ENCODE peak calls at places on chromosome 19, in eight cellular contexts. One of them, this sample, is unnamed.

GRCh38 chr19:14023404-14024235 is 4.3 kb upstream of the RLN3 start:
- DNase-seq in fibroblast of lung: no peak
- DNase-seq in lung: peak
- DNase-seq in heart right ventricle: no peak
- DNase-seq in AG04449: no peak
- DNase-seq in left ventricle myocardium inferior: peak
- DNase-seq in Peyer's patch: peak
- DNase-seq in neural progenitor cell: peak
- DNase-seq in this sample: no peak

GRCh38 chr19:38735257-38735686 is 9.0 kb downstream of the CAPN12 start:
- DNase-seq in AG04449: no peak
- DNase-seq in neural progenitor cell: peak
- DNase-seq in left ventricle myocardium inferior: no peak
- DNase-seq in Peyer's patch: no peak
- DNase-seq in fibroblast of lung: no peak
- DNase-seq in heart right ventricle: peak
- DNase-seq in lung: no peak
- DNase-seq in this sample: no peak

GRCh38 chr19:7874080-7874856 is at the start of gene PRR36:
- DNase-seq in lung: peak
- DNase-seq in Peyer's patch: peak
- DNase-seq in fibroblast of lung: no peak
- DNase-seq in AG04449: no peak
- DNase-seq in left ventricle myocardium inferior: no peak
- DNase-seq in neural progenitor cell: peak
- DNase-seq in heart right ventricle: no peak
- DNase-seq in this sample: no peak

GRCh38 chr19:29680447-29680846 is 15.2 kb downstream of the PLEKHF1 start:
- DNase-seq in heart right ventricle: peak
- DNase-seq in Peyer's patch: peak
- DNase-seq in AG04449: no peak
- DNase-seq in left ventricle myocardium inferior: peak
- DNase-seq in neural progenitor cell: no peak
- DNase-seq in fibroblast of lung: no peak
- DNase-seq in lung: no peak
- DNase-seq in this sample: no peak

GRCh38 chr19:13961826-13962737 is 9.8 kb downstream of the DCAF15 start:
- DNase-seq in lung: no peak
- DNase-seq in fibroblast of lung: peak
- DNase-seq in left ventricle myocardium inferior: no peak
- DNase-seq in AG04449: no peak
- DNase-seq in Peyer's patch: no peak
- DNase-seq in heart right ventricle: no peak
- DNase-seq in neural progenitor cell: peak
- DNase-seq in this sample: no peak

GRCh38 chr19:12065100-12065538 is 588 bp downstream of the ZNF844 start:
- DNase-seq in neural progenitor cell: no peak
- DNase-seq in AG04449: no peak
- DNase-seq in Peyer's patch: no peak
- DNase-seq in lung: no peak
- DNase-seq in fibroblast of lung: peak
- DNase-seq in heart right ventricle: no peak
- DNase-seq in left ventricle myocardium inferior: peak
- DNase-seq in this sample: no peak

GRCh38 chr19:7808108-7808507 is 21.9 kb upstream of the EVI5L start:
- DNase-seq in fibroblast of lung: no peak
- DNase-seq in Peyer's patch: no peak
- DNase-seq in lung: no peak
- DNase-seq in heart right ventricle: no peak
- DNase-seq in AG04449: no peak
- DNase-seq in neural progenitor cell: no peak
- DNase-seq in left ventricle myocardium inferior: no peak
- DNase-seq in this sample: no peak

GRCh38 chr19:14107581-14108461 is 9.7 kb downstream of the PRKACA start:
- DNase-seq in neural progenitor cell: no peak
- DNase-seq in Peyer's patch: no peak
- DNase-seq in left ventricle myocardium inferior: peak
- DNase-seq in heart right ventricle: peak
- DNase-seq in AG04449: no peak
- DNase-seq in fibroblast of lung: no peak
- DNase-seq in lung: no peak
- DNase-seq in this sample: no peak

GRCh38 chr19:53466726-53467125 is 807 bp upstream of the ZNF813 start:
- DNase-seq in neural progenitor cell: peak
- DNase-seq in AG04449: no peak
- DNase-seq in left ventricle myocardium inferior: no peak
- DNase-seq in heart right ventricle: no peak
- DNase-seq in lung: no peak
- DNase-seq in fibroblast of lung: no peak
- DNase-seq in Peyer's patch: no peak
- DNase-seq in this sample: no peak

GRCh38 chr19:40035996-40036395 is 20.0 kb downstream of the ZNF780B start:
- DNase-seq in left ventricle myocardium inferior: no peak
- DNase-seq in neural progenitor cell: no peak
- DNase-seq in heart right ventricle: no peak
- DNase-seq in AG04449: no peak
- DNase-seq in fibroblast of lung: peak
- DNase-seq in Peyer's patch: no peak
- DNase-seq in lung: no peak
- DNase-seq in this sample: no peak
- TF ChIP-seq CTCF in left ventricle myocardium inferior: no peak
- TF ChIP-seq CTCF in neural progenitor cell: no peak
- TF ChIP-seq CTCF in heart right ventricle: no peak
- TF ChIP-seq CTCF in AG04449: no peak
- TF ChIP-seq CTCF in fibroblast of lung: no peak
- TF ChIP-seq CTCF in Peyer's patch: no peak
- TF ChIP-seq CTCF in lung: no peak
- TF ChIP-seq CTCF in this sample: no peak

DNA sequence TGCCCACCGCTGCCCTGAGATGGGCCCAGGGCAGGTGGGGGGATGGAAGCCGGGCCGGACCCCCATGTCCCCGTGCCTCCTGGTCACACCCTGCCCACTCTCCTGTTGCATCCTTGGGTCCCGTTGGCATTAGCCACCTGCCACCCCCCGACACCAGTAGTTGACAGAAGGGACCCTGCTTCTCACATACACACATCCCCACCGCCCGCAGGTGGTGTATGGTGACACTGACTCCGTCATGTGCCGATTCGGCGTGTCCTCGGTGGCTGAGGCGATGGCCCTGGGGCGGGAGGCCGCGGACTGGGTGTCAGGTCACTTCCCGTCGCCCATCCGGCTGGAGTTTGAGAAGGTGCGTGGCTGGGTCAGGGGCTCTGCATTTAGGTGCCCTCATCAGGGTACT is 5.2 kb upstream of the SPIB start:
- DNase-seq in left ventricle myocardium inferior: no peak
- DNase-seq in neural progenitor cell: no peak
- DNase-seq in fibroblast of lung: no peak
- DNase-seq in heart right ventricle: no peak
- DNase-seq in AG04449: no peak
- DNase-seq in Peyer's patch: no peak
- DNase-seq in lung: no peak
- DNase-seq in this sample: no peak
- H3K4me3 ChIP-seq in left ventricle myocardium inferior: no peak
- H3K4me3 ChIP-seq in neural progenitor cell: no peak
- H3K4me3 ChIP-seq in fibroblast of lung: no peak
- H3K4me3 ChIP-seq in heart right ventricle: no peak
- H3K4me3 ChIP-seq in AG04449: no peak
- H3K4me3 ChIP-seq in Peyer's patch: no peak
- H3K4me3 ChIP-seq in lung: no peak
- H3K4me3 ChIP-seq in this sample: no peak

GRCh38 chr19:15260939-15261338 is 28.7 kb upstream of the EPHX3 start:
- DNase-seq in heart right ventricle: no peak
- DNase-seq in left ventricle myocardium inferior: no peak
- DNase-seq in neural progenitor cell: peak
- DNase-seq in AG04449: no peak
- DNase-seq in lung: no peak
- DNase-seq in Peyer's patch: no peak
- DNase-seq in fibroblast of lung: no peak
- DNase-seq in this sample: no peak
- TF ChIP-seq CTCF in heart right ventricle: peak
- TF ChIP-seq CTCF in left ventricle myocardium inferior: peak
- TF ChIP-seq CTCF in neural progenitor cell: peak
- TF ChIP-seq CTCF in AG04449: peak
- TF ChIP-seq CTCF in lung: no peak
- TF ChIP-seq CTCF in Peyer's patch: no peak
- TF ChIP-seq CTCF in fibroblast of lung: peak
- TF ChIP-seq CTCF in this sample: no peak

DNA sequence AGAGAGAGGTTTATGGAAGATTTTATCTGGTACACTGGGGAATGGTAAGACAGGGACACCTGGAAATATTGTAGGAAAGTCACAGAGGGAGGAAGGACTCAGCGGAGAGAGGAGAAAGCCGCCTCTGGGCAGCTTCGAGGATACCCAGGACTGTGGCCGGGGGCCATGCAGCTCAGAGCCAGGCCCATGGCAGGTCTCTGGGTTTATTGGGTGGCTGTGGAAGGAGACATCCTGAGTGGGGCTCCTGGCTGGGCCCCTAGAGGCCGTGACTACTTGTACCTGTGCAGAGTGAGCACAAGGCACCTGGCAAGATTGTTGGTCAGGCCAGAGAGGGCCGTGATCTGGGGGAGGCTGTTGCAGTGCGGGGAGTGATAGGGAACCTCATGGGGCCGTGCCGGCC is 3.4 kb downstream of the DAZAP1 start:
- DNase-seq in left ventricle myocardium inferior: no peak
- DNase-seq in fibroblast of lung: no peak
- DNase-seq in Peyer's patch: no peak
- DNase-seq in AG04449: no peak
- DNase-seq in heart right ventricle: no peak
- DNase-seq in neural progenitor cell: no peak
- DNase-seq in lung: no peak
- DNase-seq in this sample: no peak
- H3K4me3 ChIP-seq in left ventricle myocardium inferior: peak
- H3K4me3 ChIP-seq in fibroblast of lung: no peak
- H3K4me3 ChIP-seq in Peyer's patch: no peak
- H3K4me3 ChIP-seq in AG04449: no peak
- H3K4me3 ChIP-seq in heart right ventricle: no peak
- H3K4me3 ChIP-seq in neural progenitor cell: no peak
- H3K4me3 ChIP-seq in lung: no peak
- H3K4me3 ChIP-seq in this sample: no peak

GRCh38 chr19:2544576-2545415 is 68.9 kb downstream of the GADD45B start:
- DNase-seq in Peyer's patch: peak
- DNase-seq in AG04449: no peak
- DNase-seq in heart right ventricle: no peak
- DNase-seq in left ventricle myocardium inferior: peak
- DNase-seq in lung: no peak
- DNase-seq in fibroblast of lung: no peak
- DNase-seq in neural progenitor cell: no peak
- DNase-seq in this sample: no peak

GRCh38 chr19:2546128-2547032 is 70.5 kb downstream of the GADD45B start:
- DNase-seq in neural progenitor cell: peak
- DNase-seq in AG04449: no peak
- DNase-seq in fibroblast of lung: peak
- DNase-seq in Peyer's patch: peak
- DNase-seq in left ventricle myocardium inferior: peak
- DNase-seq in heart right ventricle: peak
- DNase-seq in lung: peak
- DNase-seq in this sample: no peak

GRCh38 chr19:2542341-2543069 is 66.6 kb downstream of the GADD45B start:
- DNase-seq in heart right ventricle: no peak
- DNase-seq in AG04449: no peak
- DNase-seq in fibroblast of lung: peak
- DNase-seq in left ventricle myocardium inferior: peak
- DNase-seq in lung: no peak
- DNase-seq in neural progenitor cell: no peak
- DNase-seq in Peyer's patch: peak
- DNase-seq in this sample: no peak

GRCh38 chr19:2540646-2541454 is 64.9 kb downstream of the GADD45B start:
- DNase-seq in lung: peak
- DNase-seq in fibroblast of lung: peak
- DNase-seq in heart right ventricle: peak
- DNase-seq in AG04449: peak
- DNase-seq in Peyer's patch: peak
- DNase-seq in neural progenitor cell: peak
- DNase-seq in left ventricle myocardium inferior: peak
- DNase-seq in this sample: no peak

GRCh38 chr19:2543463-2544442 is 67.8 kb downstream of the GADD45B start:
- DNase-seq in fibroblast of lung: peak
- DNase-seq in Peyer's patch: peak
- DNase-seq in left ventricle myocardium inferior: peak
- DNase-seq in AG04449: peak
- DNase-seq in heart right ventricle: peak
- DNase-seq in neural progenitor cell: peak
- DNase-seq in lung: peak
- DNase-seq in this sample: no peak
- TF ChIP-seq CTCF in fibroblast of lung: peak
- TF ChIP-seq CTCF in Peyer's patch: no peak
- TF ChIP-seq CTCF in left ventricle myocardium inferior: peak
- TF ChIP-seq CTCF in AG04449: peak
- TF ChIP-seq CTCF in heart right ventricle: peak
- TF ChIP-seq CTCF in neural progenitor cell: no peak
- TF ChIP-seq CTCF in lung: no peak
- TF ChIP-seq CTCF in this sample: no peak

DNA sequence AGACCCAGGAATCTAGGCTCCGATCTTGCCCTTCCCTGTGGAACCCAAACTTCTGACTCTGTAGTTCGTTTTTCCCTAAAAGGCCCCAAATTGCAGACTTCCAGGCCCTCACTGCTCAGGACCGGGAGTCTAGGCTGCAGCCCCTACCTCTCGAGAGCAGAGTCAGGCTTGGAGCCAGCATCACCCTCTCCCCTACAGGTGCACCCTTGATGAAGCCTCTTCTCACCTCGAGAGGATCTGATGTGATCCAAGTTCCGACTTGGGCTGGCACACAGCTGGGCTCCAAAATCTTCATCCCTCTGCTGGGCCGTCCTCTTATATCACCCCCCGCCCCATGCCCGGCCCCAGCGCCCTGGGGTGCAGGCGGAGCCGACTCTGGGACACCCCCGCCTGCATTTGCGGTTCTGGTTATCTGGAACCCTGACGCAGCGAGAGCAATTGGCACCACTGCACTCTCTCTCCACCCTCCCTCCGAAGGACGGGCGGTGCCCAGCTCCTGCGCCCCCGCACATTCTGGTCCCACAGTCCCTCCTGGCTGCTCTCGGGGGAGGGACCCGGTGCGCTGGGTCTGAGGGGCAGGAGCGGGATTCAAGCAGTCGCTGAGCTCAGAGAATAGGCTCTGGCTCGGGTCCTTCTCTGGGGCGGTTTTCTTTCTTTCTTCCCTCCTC is at the start of gene KLK7:
- DNase-seq in left ventricle myocardium inferior: no peak
- DNase-seq in neural progenitor cell: no peak
- DNase-seq in lung: no peak
- DNase-seq in heart right ventricle: no peak
- DNase-seq in AG04449: no peak
- DNase-seq in fibroblast of lung: no peak
- DNase-seq in Peyer's patch: no peak
- DNase-seq in this sample: no peak
- H3K4me3 ChIP-seq in left ventricle myocardium inferior: no peak
- H3K4me3 ChIP-seq in neural progenitor cell: no peak
- H3K4me3 ChIP-seq in lung: no peak
- H3K4me3 ChIP-seq in heart right ventricle: no peak
- H3K4me3 ChIP-seq in AG04449: no peak
- H3K4me3 ChIP-seq in fibroblast of lung: no peak
- H3K4me3 ChIP-seq in Peyer's patch: no peak
- H3K4me3 ChIP-seq in this sample: no peak

This sample was measured in GM12864.